ENCODE peak calls at places on chromosomes 2 and 18, in nine cellular contexts. H is left lung; J is AG08395; R is GM13977; I is Karpas-422; Q is stimulated activated CD4-positive, alpha-beta T cell treated with anti-CD3 and anti-CD28 coated beads, Interleukin-2, amount 100 ng/mL, for 48 hours; D is cardiac muscle cell; C is RWPE2; E is glutamatergic neuron. G is an unnamed sample.

GRCh38 chr18:25289040-25289631 is 62.8 kb downstream of the ZNF521 start:
- DNase-seq in R (no peak), E (no peak), D (peak), C (no peak), H (no peak), I (no peak), J (peak), Q (no peak), G (no peak)

GRCh38 chr2:177334940-177335543 is 57.5 kb upstream of the AGPS start:
- DNase-seq in Q (no peak), C (no peak), D (peak), J (peak), I (peak), E (no peak), H (no peak), R (peak), G (peak)

GRCh38 chr2:73937899-73938298 is 11.2 kb downstream of the DGUOK start:
- DNase-seq in Q (no peak), D (no peak), J (no peak), E (no peak), H (no peak), C (no peak), I (no peak), R (no peak), G (no peak)

GRCh38 chr2:169141713-169142352 is 72.5 kb downstream of the DHRS9 start:
- DNase-seq in C (no peak), R (peak), D (peak), H (no peak), J (peak), E (peak), I (peak), Q (peak), G (peak)

GRCh38 chr18:9549405-9549804 is 65.0 kb downstream of the PPP4R1 start:
- DNase-seq in I (no peak), D (no peak), R (no peak), E (no peak), J (no peak), H (no peak), Q (no peak), C (no peak), G (peak)

GRCh38 chr2:236143811-236144210 is 24.4 kb downstream of the GBX2 start:
- DNase-seq in R (no peak), Q (no peak), I (no peak), C (no peak), J (no peak), E (no peak), D (no peak), H (no peak), G (no peak)

GRCh38 chr18:12290086-12290485 is 18.0 kb upstream of the TUBB6 start:
- DNase-seq in J (no peak), H (no peak), Q (no peak), I (no peak), C (no peak), R (no peak), D (no peak), E (no peak), G (no peak)

GRCh38 chr2:18830962-18831361 is 241.6 kb upstream of the NT5C1B start:
- DNase-seq in C (no peak), J (no peak), Q (no peak), D (no peak), I (no peak), H (no peak), E (no peak), R (no peak), G (no peak)

GRCh38 chr18:25732862-25733261 is 357.6 kb downstream of the SS18 start:
- DNase-seq in R (no peak), I (no peak), J (no peak), E (no peak), D (no peak), Q (no peak), C (no peak), H (no peak), G (no peak)

GRCh38 chr2:1837458-1837857 is 93.1 kb upstream of the PXDN start:
- DNase-seq in Q (no peak), E (no peak), R (no peak), C (no peak), J (no peak), H (no peak), I (no peak), D (no peak), G (no peak)

GRCh38 chr2:233119123-233119522 is 59.0 kb downstream of the INPP5D start:
- DNase-seq in H (no peak), J (no peak), R (no peak), E (no peak), D (no peak), I (no peak), C (no peak), Q (no peak), G (no peak)

GRCh38 chr2:145022671-145023330 is 502.9 kb upstream of the ZEB2 start:
- DNase-seq in I (no peak), C (no peak), R (no peak), H (no peak), E (no peak), D (peak), Q (no peak), J (peak), G (no peak)

GRCh38 chr2:26168785-26169184 is 4.1 kb upstream of the GAREM2 start:
- DNase-seq in Q (no peak), R (peak), H (no peak), E (no peak), C (no peak), J (no peak), D (no peak), I (no peak), G (no peak)

GRCh38 chr2:216555274-216555673 is 56.6 kb downstream of the RPL37A start:
- DNase-seq in E (no peak), Q (no peak), C (no peak), D (peak), R (no peak), I (no peak), J (peak), H (no peak), G (no peak)

GRCh38 chr2:9336534-9337354 is 86.6 kb downstream of the ITGB1BP1 start:
- DNase-seq in D (peak), E (no peak), H (no peak), J (peak), I (no peak), Q (no peak), R (no peak), C (peak), G (no peak)

GRCh38 chr2:159710601-159711180 is 1.6 kb upstream of the MARCHF7 start:
- DNase-seq in Q (no peak), I (no peak), H (no peak), J (no peak), R (no peak), C (no peak), E (no peak), D (peak), G (no peak)

GRCh38 chr2:63721082-63721424 is 120.6 kb upstream of the UGP2 start:
- DNase-seq in C (no peak), R (no peak), D (no peak), Q (no peak), E (no peak), I (no peak), J (no peak), H (no peak), G (no peak)

GRCh38 chr2:225040862-225041209 is 1.4 kb downstream of the DOCK10 start:
- DNase-seq in Q (no peak), E (no peak), H (no peak), D (no peak), R (no peak), I (peak), J (peak), C (no peak), G (peak)

GRCh38 chr2:157830696-157831570 is 45.2 kb downstream of the ACVR1 start:
- DNase-seq in R (no peak), Q (no peak), H (no peak), C (no peak), D (peak), J (peak), I (no peak), E (no peak), G (no peak)

GRCh38 chr18:42706618-42707017 is 408.9 kb downstream of the RIT2 start:
- DNase-seq in C (peak), J (no peak), I (no peak), R (no peak), E (peak), H (peak), D (peak), Q (no peak), G (no peak)

GRCh38 chr2:43144265-43144664 is 82.1 kb downstream of the ZFP36L2 start:
- DNase-seq in I (no peak), J (no peak), Q (no peak), E (no peak), D (peak), R (no peak), H (no peak), C (no peak), G (no peak)

GRCh38 chr2:118250463-118250862 is 162.2 kb downstream of the INSIG2 start:
- DNase-seq in H (no peak), E (no peak), D (no peak), Q (no peak), J (no peak), R (no peak), I (no peak), C (no peak), G (no peak)

GRCh38 chr2:161798027-161798426 is 173.8 kb downstream of the SLC4A10 start:
- DNase-seq in I (no peak), C (no peak), H (no peak), R (no peak), E (no peak), Q (no peak), J (no peak), D (no peak), G (no peak)

GRCh38 chr18:10230072-10230471 is 224.4 kb upstream of the APCDD1 start:
- DNase-seq in J (peak), H (no peak), C (no peak), R (no peak), E (no peak), D (peak), Q (no peak), I (peak), G (no peak)